ENCODE peak calls at places on chromosomes 6 and 20, in five cellular contexts. H, U, A, G and B are unnamed samples.

GRCh38 chr6:5191222-5191621 is 69.5 kb downstream of the LYRM4 start:
- DNase-seq in H (peak), U (no peak), A (no peak), G (no peak), B (no peak)

GRCh38 chr6:73739097-73739496 is 43.1 kb downstream of the CD109 start:
- DNase-seq in H (peak), U (peak), A (peak), G (no peak), B (peak)

GRCh38 chr20:44780226-44780625 is 30.1 kb downstream of the RIMS4 start:
- DNase-seq in H (peak), U (peak), A (peak), G (peak), B (peak)

GRCh38 chr6:66423047-66423446 is 716.0 kb upstream of the EYS start:
- DNase-seq in H (no peak), U (no peak), A (no peak), G (no peak), B (no peak)

GRCh38 chr6:52598123-52598823 is 21.4 kb upstream of the TRAM2 start:
- DNase-seq in H (peak), U (peak), A (peak), G (peak), B (peak)

GRCh38 chr6:150606258-150607043 is 6.8 kb downstream of the PLEKHG1 start:
- DNase-seq in H (no peak), U (peak), A (no peak), G (no peak), B (peak)

GRCh38 chr6:166623318-166623717 is 3.7 kb downstream of the RPS6KA2 start:
- DNase-seq in H (no peak), U (peak), A (no peak), G (no peak), B (no peak)

GRCh38 chr20:23231561-23232218 is 118.9 kb upstream of the NXT1 start:
- DNase-seq in H (peak), U (peak), A (no peak), G (no peak), B (no peak)

GRCh38 chr6:31822038-31822821 is 5.3 kb upstream of the HSPA1B start:
- DNase-seq in H (peak), U (peak), A (peak), G (peak), B (peak)

GRCh38 chr6:52820198-52820597 is 16.6 kb upstream of the GSTA1 start:
- DNase-seq in H (peak), U (no peak), A (no peak), G (no peak), B (peak)

GRCh38 chr6:28807682-28808280 is 116.0 kb downstream of the TRIM27 start:
- DNase-seq in H (peak), U (peak), A (no peak), G (peak), B (peak)

GRCh38 chr6:121584591-121585369 is 149.3 kb downstream of the GJA1 start:
- DNase-seq in H (peak), U (peak), A (no peak), G (no peak), B (no peak)

GRCh38 chr6:130420911-130421310 is 55.1 kb downstream of the TMEM200A start:
- DNase-seq in H (no peak), U (peak), A (no peak), G (no peak), B (no peak)

GRCh38 chr20:4601630-4602296 is 119.9 kb upstream of the PRND start:
- DNase-seq in H (no peak), U (no peak), A (no peak), G (no peak), B (no peak)

GRCh38 chr6:27254566-27254965 is 7.1 kb downstream of the PRSS16 start:
- DNase-seq in H (no peak), U (no peak), A (no peak), G (no peak), B (no peak)

GRCh38 chr6:47400581-47400980 is 77.0 kb upstream of the CD2AP start:
- DNase-seq in H (no peak), U (no peak), A (no peak), G (no peak), B (no peak)

GRCh38 chr6:38067263-38067980 is 247.9 kb downstream of the ZFAND3 start:
- DNase-seq in H (no peak), U (no peak), A (no peak), G (no peak), B (no peak)

GRCh38 chr6:166784691-166785090 is 157.6 kb upstream of the RPS6KA2 start:
- DNase-seq in H (peak), U (no peak), A (no peak), G (no peak), B (peak)

GRCh38 chr6:17974570-17975368 is 12.7 kb downstream of the KIF13A start:
- DNase-seq in H (no peak), U (no peak), A (no peak), G (no peak), B (peak)

GRCh38 chr6:158803733-158804143 is 15.4 kb downstream of the EZR start:
- DNase-seq in H (no peak), U (peak), A (no peak), G (no peak), B (peak)

GRCh38 chr6:105902401-105903031 is 183.6 kb upstream of the PRDM1 start:
- DNase-seq in H (peak), U (no peak), A (peak), G (no peak), B (no peak)

GRCh38 chr6:72218125-72218524 is 331.8 kb downstream of the RIMS1 start:
- DNase-seq in H (peak), U (peak), A (peak), G (peak), B (no peak)

GRCh38 chr6:137342607-137343186 is 123.5 kb upstream of the IFNGR1 start:
- DNase-seq in H (no peak), U (no peak), A (no peak), G (no peak), B (no peak)

GRCh38 chr6:113585246-113585645 is 271.9 kb upstream of the MARCKS start:
- DNase-seq in H (no peak), U (no peak), A (no peak), G (no peak), B (no peak)

GRCh38 chr6:146041282-146041681 is 12.4 kb downstream of the GRM1 start:
- DNase-seq in H (no peak), U (peak), A (no peak), G (peak), B (peak)

GRCh38 chr6:98946877-98947410 is 802 bp downstream of the FBXL4 start:
- DNase-seq in H (peak), U (peak), A (no peak), G (no peak), B (no peak)

GRCh38 chr6:100210138-100210872 is 216.3 kb upstream of the MCHR2 start:
- DNase-seq in H (no peak), U (no peak), A (peak), G (no peak), B (no peak)

GRCh38 chr20:58447733-58448391 is 58.8 kb downstream of the VAPB start:
- DNase-seq in H (peak), U (peak), A (peak), G (peak), B (peak)

GRCh38 chr6:31083742-31084354 is 28.5 kb downstream of the C6orf15 start:
- DNase-seq in H (peak), U (peak), A (peak), G (peak), B (peak)

GRCh38 chr20:4488407-4489339 is 233.0 kb upstream of the PRND start:
- DNase-seq in H (peak), U (no peak), A (no peak), G (no peak), B (peak)

GRCh38 chr6:1479095-1479494 is 89.7 kb downstream of the FOXF2 start:
- DNase-seq in H (peak), U (no peak), A (no peak), G (no peak), B (no peak)

GRCh38 chr6:110180228-110181008 is at the start of gene CDC40:
- DNase-seq in H (no peak), U (no peak), A (no peak), G (peak), B (no peak)

GRCh38 chr20:63733117-63733516 is 3.3 kb upstream of the LIME1 start:
- DNase-seq in H (no peak), U (no peak), A (no peak), G (no peak), B (no peak)

GRCh38 chr20:63733579-63734081 is 2.8 kb upstream of the LIME1 start:
- DNase-seq in H (no peak), U (no peak), A (no peak), G (no peak), B (no peak)

GRCh38 chr20:63734111-63734945 is 2.1 kb upstream of the LIME1 start:
- DNase-seq in H (no peak), U (no peak), A (no peak), G (no peak), B (no peak)

GRCh38 chr20:63732118-63733095 is 4.1 kb upstream of the LIME1 start:
- DNase-seq in H (no peak), U (no peak), A (no peak), G (no peak), B (no peak)

DNA sequence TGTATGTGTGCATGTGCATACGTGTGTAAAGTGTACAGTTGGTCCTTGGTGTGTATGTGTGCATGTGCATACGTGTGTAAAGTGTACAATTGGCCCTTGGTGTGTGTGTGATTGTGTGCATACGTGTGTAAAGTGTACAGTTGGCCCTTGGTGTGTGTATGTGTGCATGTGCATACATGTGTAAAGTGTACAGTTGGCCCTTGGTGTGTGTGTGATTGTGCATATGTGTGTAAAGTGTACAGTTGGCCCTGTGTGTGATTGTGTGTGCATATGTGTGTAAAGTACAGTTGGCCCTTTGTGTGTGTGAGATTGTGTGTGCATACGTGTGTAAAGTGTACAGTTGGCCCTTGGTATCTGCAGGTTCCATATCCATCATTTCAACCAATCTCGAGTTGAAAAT is 5.1 kb upstream of the LIME1 start:
- DNase-seq in H (no peak), U (no peak), A (no peak), G (no peak), B (no peak)
- H3K23ac ChIP-seq in H (no peak), U (no peak), A (no peak), G (no peak), B (no peak)

DNA sequence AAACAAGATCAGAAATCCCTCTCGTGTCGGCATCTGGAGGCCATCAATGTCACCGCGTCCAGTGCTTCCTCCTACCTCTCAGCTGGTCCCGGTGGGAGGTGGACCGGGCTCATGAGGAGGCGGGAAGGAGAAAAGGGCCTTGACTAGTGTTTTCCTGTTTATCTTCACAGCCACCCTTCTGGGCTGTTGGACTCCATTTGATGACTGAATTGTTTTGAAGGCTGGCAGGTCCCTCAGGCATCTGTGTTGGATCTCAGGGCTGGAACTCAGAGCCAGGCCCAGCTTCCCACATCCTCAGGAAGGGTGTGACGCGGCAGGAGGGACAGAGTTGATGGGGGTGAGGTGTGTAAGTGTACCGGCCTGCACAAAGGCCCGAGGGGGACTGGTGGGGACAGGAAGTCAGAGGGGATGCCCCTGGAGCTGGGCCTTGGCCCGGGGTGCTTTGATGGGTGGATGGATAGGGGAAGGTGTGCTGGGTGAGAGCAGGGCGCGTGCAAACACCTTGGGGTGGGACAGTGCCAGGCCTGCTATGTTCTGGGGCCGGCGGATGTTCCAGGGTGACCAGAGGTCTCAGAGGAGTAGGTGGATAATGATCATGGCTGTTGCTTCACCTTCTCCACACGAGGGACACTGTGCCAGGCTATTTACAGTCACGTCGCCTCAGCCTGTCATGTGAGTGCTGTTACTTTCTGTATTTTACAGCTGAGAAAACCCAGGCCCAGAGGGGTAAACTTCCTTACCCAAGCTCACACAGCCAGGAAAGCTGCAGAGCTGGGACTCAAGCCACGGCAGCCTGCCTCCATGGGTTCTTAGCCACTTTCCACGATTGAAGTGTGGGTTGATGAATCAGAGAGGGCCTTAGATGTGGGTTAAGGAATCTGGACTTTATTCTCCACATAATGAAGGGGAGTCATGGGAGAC is 17.9 kb upstream of the CHMP4B start:
- DNase-seq in H (peak), U (peak), A (no peak), G (no peak), B (no peak)
- H3K27ac ChIP-seq in H (no peak), U (no peak), A (no peak), G (no peak), B (peak)

GRCh38 chr6:34888874-34889555 is at the start of gene ANKS1A:
- DNase-seq in H (peak), U (peak), A (peak), G (peak), B (peak)
- H3K23ac ChIP-seq in H (peak), U (no peak), A (peak), G (no peak), B (no peak)

DNA sequence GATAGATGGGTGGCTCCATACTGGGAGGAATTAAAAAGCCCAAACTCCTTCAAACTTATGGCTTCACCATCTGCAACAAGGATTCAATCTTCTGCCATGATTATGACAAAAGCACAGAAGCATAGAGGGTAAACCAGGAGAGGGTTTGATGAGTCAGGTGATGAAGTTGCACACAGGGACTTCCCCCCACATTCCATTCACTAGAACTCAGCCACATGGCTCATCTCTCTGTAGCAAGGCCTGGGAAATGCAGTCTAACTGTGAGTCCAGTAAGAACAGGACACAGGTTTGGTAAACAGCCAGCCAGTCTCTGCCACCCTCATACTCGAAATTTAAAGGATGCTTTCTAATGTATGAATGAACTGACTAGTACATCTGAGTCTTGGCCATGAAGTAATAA is 142.9 kb downstream of the HIVEP2 start:
- DNase-seq in H (peak), U (peak), A (no peak), G (no peak), B (peak)
- H3K27ac ChIP-seq in H (no peak), U (no peak), A (no peak), G (no peak), B (no peak)

GRCh38 chr20:50958733-50959542 is at the start of gene MOCS3:
- DNase-seq in H (peak), U (peak), A (no peak), G (peak), B (peak)
- H3K23ac ChIP-seq in H (peak), U (peak), A (peak), G (no peak), B (no peak)

GRCh38 chr20:48984575-48985219 is 61.4 kb upstream of the CSE1L start:
- DNase-seq in H (no peak), U (peak), A (no peak), G (no peak), B (peak)
- H3K27ac ChIP-seq in H (no peak), U (no peak), A (no peak), G (no peak), B (no peak)